ENCODE peak calls at places on chromosomes 11 and 22, in six cellular contexts. E is mucosa of descending colon, X is HepG2, O is mammary epithelial cell, V is HL-60, L is heart left ventricle. G is an unnamed sample.
A peak's percentile ranks its signal among the peaks of the same experiment; 100 is the strongest.

GRCh38 chr11:46808804-46809431 is 37.2 kb downstream of the CKAP5 start:
- DNase-seq in O (peak; percentile 40), X (peak; percentile 25), L (no peak), V (peak; percentile 45), E (no peak), G (peak; percentile 31)

GRCh38 chr22:29146101-29146560 is 59.6 kb upstream of the EMID1 start:
- DNase-seq in O (no peak), L (no peak), V (no peak), X (no peak), E (no peak), G (no peak)

GRCh38 chr11:75554258-75555022 is 7.6 kb upstream of the SERPINH1 start:
- DNase-seq in O (no peak), L (peak; percentile 98), V (no peak), E (peak; percentile 88), X (peak; percentile 73), G (peak; percentile 100)

GRCh38 chr11:83956119-83956697 is 670.0 kb upstream of the CCDC90B start:
- DNase-seq in E (peak; percentile 34), O (no peak), X (no peak), L (peak; percentile 10), V (no peak), G (no peak)

GRCh38 chr11:56885182-56885581 is 103.5 kb upstream of the OR5AK2 start:
- DNase-seq in O (peak; percentile 28), X (peak; percentile 11), E (peak; percentile 58), L (no peak), V (no peak), G (no peak)

GRCh38 chr11:76689313-76689712 is 18.8 kb upstream of the LRRC32 start:
- DNase-seq in X (no peak), E (peak; percentile 36), O (no peak), V (no peak), L (no peak), G (no peak)

GRCh38 chr11:31141804-31142203 is 227.7 kb downstream of the DCDC1 start:
- DNase-seq in E (no peak), L (no peak), O (no peak), V (no peak), X (no peak), G (no peak)

GRCh38 chr11:18745251-18745650 is 19.3 kb upstream of the IGSF22 start:
- DNase-seq in V (no peak), E (no peak), X (no peak), O (no peak), L (no peak), G (no peak)

GRCh38 chr22:32815943-32816342 is 14.4 kb downstream of the TIMP3 start:
- DNase-seq in V (no peak), L (peak; percentile 83), E (no peak), O (no peak), X (no peak), G (no peak)

GRCh38 chr11:8777907-8778767 is 95.5 kb downstream of the RPL27A start:
- DNase-seq in O (no peak), X (no peak), E (peak; percentile 61), V (no peak), L (peak; percentile 76), G (peak; percentile 72)

GRCh38 chr11:107018902-107019493 is 722 bp upstream of the GUCY1A2 start:
- DNase-seq in O (peak; percentile 53), E (peak; percentile 31), V (peak; percentile 60), X (peak; percentile 20), L (peak; percentile 71), G (peak; percentile 67)

GRCh38 chr11:12199231-12199948 is 89.0 kb downstream of the MICAL2 start:
- DNase-seq in V (no peak), E (no peak), L (no peak), O (no peak), X (no peak), G (no peak)

GRCh38 chr11:12741671-12742216 is 67.5 kb downstream of the TEAD1 start:
- DNase-seq in X (no peak), O (no peak), L (no peak), V (no peak), E (no peak), G (no peak)

GRCh38 chr11:93736129-93736528 is 5.2 kb downstream of the TAF1D start:
- DNase-seq in L (no peak), X (no peak), V (no peak), E (no peak), O (no peak), G (no peak)
- H3K4me3 ChIP-seq in L (no peak overlapping the region), X (peak overlapping the region; percentile 1), V (no peak overlapping the region), E (no peak overlapping the region), O (no peak overlapping the region), G (no peak overlapping the region)

GRCh38 chr11:45535033-45535432 is 130.4 kb downstream of the CHST1 start:
- DNase-seq in L (no peak), E (no peak), O (no peak), V (no peak), X (no peak), G (no peak)
- H3K4me3 ChIP-seq in L (no peak overlapping the region), E (no peak overlapping the region), O (no peak overlapping the region), V (no peak overlapping the region), X (no peak overlapping the region), G (no peak overlapping the region)

GRCh38 chr22:48784701-48785503 is 1042.8 kb downstream of the BRD1 start:
- DNase-seq in X (no peak), L (no peak), O (no peak), V (no peak), E (no peak), G (no peak)
- H3K4me3 ChIP-seq in X (no peak overlapping the region), L (no peak overlapping the region), O (no peak overlapping the region), V (no peak overlapping the region), E (no peak overlapping the region), G (no peak overlapping the region)

DNA sequence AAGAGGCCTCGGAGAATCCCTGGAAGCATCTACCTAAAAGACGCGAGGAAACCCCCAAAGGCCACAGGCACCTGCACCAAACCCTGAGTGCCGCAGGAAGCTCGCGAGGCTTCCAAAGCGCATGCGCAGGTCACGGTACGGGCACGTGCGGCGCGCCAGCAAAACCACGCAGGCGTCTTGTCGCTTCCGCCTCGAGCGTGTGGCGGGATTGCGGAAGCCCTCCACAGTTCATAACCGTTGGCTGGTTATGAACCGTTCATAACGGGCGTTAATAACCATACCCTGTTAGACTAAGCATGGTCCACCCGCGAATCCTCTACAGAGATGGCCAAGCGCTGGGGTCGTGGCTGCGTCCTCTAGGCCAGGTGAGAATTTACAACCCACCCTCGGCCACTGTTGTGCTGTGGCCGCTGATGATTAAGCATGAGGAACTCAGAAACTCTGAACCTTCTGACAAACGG is 46.4 kb downstream of the MORC2 start:
- DNase-seq in X (no peak), L (peak; percentile 65), V (no peak), O (peak; percentile 33), E (peak; percentile 82), G (peak; percentile 53)
- H3K4me3 ChIP-seq in X (no peak overlapping the region), L (peak overlapping the region; percentile 60), V (no peak overlapping the region), O (no peak overlapping the region), E (no peak overlapping the region), G (peak overlapping the region; percentile 14)

DNA sequence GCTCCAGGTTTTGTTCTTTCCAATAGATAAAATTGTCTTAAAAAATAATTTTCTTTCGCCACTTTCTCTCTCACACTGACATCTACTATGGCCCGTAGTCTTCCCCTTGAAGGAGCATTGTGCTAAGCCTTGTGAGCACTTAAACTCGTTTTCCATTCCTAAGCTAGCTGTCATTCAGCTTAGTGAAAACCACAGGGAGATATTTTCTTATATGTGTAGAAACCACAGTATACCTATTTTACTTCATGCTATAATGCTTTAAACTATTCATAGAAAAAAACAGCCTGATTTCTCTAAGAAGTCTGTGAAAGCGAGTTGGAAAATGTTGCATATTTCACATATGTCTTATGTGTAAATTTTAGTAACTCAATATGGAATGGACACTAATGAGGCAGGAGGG is 194.2 kb upstream of the CTSC start:
- DNase-seq in O (no peak), L (no peak), E (no peak), V (no peak), X (no peak), G (no peak)
- H3K4me3 ChIP-seq in O (no peak overlapping the region), L (no peak overlapping the region), E (no peak overlapping the region), V (no peak overlapping the region), X (no peak overlapping the region), G (no peak overlapping the region)

GRCh38 chr11:1851437-1852180 is 1.3 kb upstream of the LSP1 start:
- DNase-seq in O (no peak), X (no peak), L (no peak), V (no peak), E (peak; percentile 60), G (no peak)
- H3K4me3 ChIP-seq in O (no peak overlapping the region), X (no peak overlapping the region), L (no peak overlapping the region), V (no peak overlapping the region), E (no peak overlapping the region), G (no peak overlapping the region)

DNA sequence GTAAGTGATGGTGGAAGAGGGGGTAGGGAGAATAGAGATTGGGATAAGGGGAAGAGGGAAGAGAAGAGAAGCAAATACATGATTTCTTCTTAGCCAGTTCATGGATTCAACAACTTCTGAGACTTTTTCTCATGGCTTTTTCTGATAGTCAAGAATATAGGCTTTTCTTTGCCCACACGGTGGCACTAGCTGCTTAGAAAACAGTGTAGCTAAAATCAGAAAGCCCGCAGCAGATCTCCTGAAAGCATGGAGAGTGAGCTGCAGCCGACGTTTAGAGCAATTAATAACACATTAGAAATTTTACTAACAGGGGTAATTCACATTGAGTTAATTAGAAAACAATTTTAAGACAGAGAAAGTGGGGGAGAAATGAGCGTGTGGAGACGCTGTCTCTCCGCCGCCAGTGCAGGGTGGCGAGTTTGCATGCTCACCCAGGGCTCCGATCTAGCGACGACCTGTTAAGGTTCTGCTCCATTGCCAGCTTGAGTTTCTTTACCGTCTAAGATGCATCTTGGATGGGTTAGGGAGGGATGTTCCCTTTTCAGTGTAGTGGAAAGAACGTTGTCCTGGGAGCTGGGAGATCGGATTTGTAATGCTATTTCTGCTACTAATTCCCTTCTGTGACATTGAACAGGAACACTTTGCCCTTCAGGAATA is 3.3 kb upstream of the RAG1 start:
- DNase-seq in L (peak; percentile 47), O (peak; percentile 38), V (peak; percentile 54), E (no peak), X (peak; percentile 54), G (peak; percentile 62)
- H3K4me3 ChIP-seq in L (peak overlapping the region; percentile 55), O (peak overlapping the region; percentile 35), V (peak overlapping the region; percentile 2), E (no peak overlapping the region), X (peak overlapping the region; percentile 38), G (no peak overlapping the region)

DNA sequence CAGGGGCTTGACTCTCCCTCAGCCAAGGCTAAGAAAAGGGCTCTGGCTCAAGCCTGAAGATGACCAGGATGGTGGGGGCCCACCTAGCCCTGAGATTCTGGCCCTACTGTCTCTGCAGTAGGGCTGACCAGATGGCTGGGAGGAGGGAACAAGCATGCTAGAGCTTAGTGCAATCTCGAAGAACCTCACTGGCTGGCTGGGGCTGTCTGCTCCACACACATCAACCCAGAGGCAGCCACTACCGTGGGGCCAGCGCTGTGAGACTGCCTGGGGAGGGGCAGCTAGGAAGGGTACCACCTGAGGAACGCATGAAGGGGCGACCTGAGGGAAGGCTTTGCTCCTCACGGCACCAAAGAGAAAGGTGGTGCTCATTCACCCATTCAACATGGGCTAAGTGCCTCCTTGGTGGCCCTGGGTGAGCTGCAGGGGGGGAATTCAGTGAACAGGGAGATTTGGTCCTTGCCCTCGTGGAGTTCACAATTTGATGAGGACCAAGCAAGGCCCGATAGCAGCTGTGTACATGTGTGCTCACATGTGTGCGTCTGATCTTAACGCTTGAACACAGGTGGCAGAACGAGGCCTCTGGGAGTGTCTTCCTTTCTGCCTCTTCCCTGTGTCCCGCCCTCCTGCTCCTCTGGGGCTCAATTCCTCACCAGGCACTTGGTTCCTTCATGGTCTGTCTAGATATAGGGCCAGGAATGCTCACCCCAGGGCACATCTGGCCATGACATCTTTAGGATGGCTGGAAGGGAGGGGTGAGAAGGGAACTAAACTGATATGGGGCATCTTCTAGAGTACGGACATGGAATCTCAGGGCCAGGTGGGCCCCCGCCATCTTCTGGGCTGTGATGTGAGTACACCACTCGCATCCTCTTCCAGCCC is 102.3 kb upstream of the PITPNB start:
- DNase-seq in X (no peak), O (no peak), L (peak; percentile 10), V (no peak), E (no peak), G (no peak)
- H3K4me3 ChIP-seq in X (no peak overlapping the region), O (no peak overlapping the region), L (no peak overlapping the region), V (no peak overlapping the region), E (no peak overlapping the region), G (no peak overlapping the region)

GRCh38 chr11:67365756-67366384 is 7.5 kb downstream of the CLCF1 start:
- DNase-seq in O (no peak), X (no peak), L (no peak), V (no peak), E (no peak), G (no peak)
- H3K4me3 ChIP-seq in O (no peak overlapping the region), X (no peak overlapping the region), L (no peak overlapping the region), V (no peak overlapping the region), E (no peak overlapping the region), G (no peak overlapping the region)